ENCODE peak calls at places on chromosomes 2 and 18, in four cellular contexts. R is A172, H is left ventricle myocardium inferior, Z is H9. T is an unnamed sample.

GRCh38 chr2:37333256-37333655 is 8.6 kb upstream of the PRKD3 start:
- DNase-seq in R (no peak), H (no peak), Z (no peak), T (no peak)

GRCh38 chr2:232465061-232465460 is 9.1 kb downstream of the ALPI start:
- DNase-seq in R (no peak), H (no peak), Z (peak), T (no peak)

GRCh38 chr2:205453200-205453599 is 229.1 kb upstream of the NRP2 start:
- DNase-seq in R (no peak), H (no peak), Z (no peak), T (no peak)

GRCh38 chr2:239162141-239162821 is 238.5 kb downstream of the HDAC4 start:
- DNase-seq in R (no peak), H (peak), Z (peak), T (no peak)

GRCh38 chr2:205451901-205452300 is 230.4 kb upstream of the NRP2 start:
- DNase-seq in R (no peak), H (no peak), Z (no peak), T (no peak)

GRCh38 chr2:16665746-16666452 is at the start of gene CYRIA:
- DNase-seq in R (no peak), H (peak), Z (peak), T (peak)

GRCh38 chr2:102422910-102423309 is at the start of gene IL18RAP:
- DNase-seq in R (no peak), H (no peak), Z (no peak), T (no peak)

GRCh38 chr2:18630941-18631340 is 41.6 kb upstream of the NT5C1B start:
- DNase-seq in R (no peak), H (no peak), Z (no peak), T (no peak)

GRCh38 chr2:186874713-186875112 is 25.7 kb upstream of the ZSWIM2 start:
- DNase-seq in R (no peak), H (no peak), Z (no peak), T (no peak)

GRCh38 chr2:183162362-183162761 is 38.1 kb downstream of the NUP35 start:
- DNase-seq in R (peak), H (no peak), Z (no peak), T (no peak)

GRCh38 chr2:231497651-231498050 is 32.6 kb downstream of the NMUR1 start:
- DNase-seq in R (no peak), H (no peak), Z (no peak), T (no peak)

GRCh38 chr2:20450201-20451108 is 3.6 kb downstream of the RHOB start:
- DNase-seq in R (peak), H (peak), Z (peak), T (peak)

GRCh38 chr2:60899230-60899891 is 18.0 kb downstream of the REL start:
- DNase-seq in R (no peak), H (no peak), Z (no peak), T (no peak)

GRCh38 chr2:8578335-8579244 is 103.3 kb upstream of the ID2 start:
- DNase-seq in R (peak), H (no peak), Z (peak), T (peak)

GRCh38 chr2:149650006-149650405 is 62.4 kb upstream of the MMADHC start:
- DNase-seq in R (peak), H (no peak), Z (no peak), T (no peak)

GRCh38 chr2:235844561-235844960 is 323.6 kb downstream of the GBX2 start:
- DNase-seq in R (no peak), H (no peak), Z (no peak), T (peak)

GRCh38 chr2:26454561-26455001 is 23.3 kb downstream of the OTOF start:
- DNase-seq in R (no peak), H (no peak), Z (no peak), T (no peak)

GRCh38 chr2:105294844-105295481 is 34.6 kb downstream of the TGFBRAP1 start:
- DNase-seq in R (peak), H (no peak), Z (peak), T (peak)

GRCh38 chr2:105139556-105140236 is 101.8 kb downstream of the MRPS9 start:
- DNase-seq in R (peak), H (no peak), Z (no peak), T (no peak)

GRCh38 chr2:86671304-86671981 is 47.8 kb upstream of the RNF103 start:
- DNase-seq in R (peak), H (no peak), Z (no peak), T (no peak)

GRCh38 chr2:219461061-219461514 is 26.4 kb downstream of the SPEG start:
- DNase-seq in R (peak), H (peak), Z (peak), T (peak)

GRCh38 chr2:55338268-55338667 is 69.2 kb upstream of the MTIF2 start:
- DNase-seq in R (no peak), H (no peak), Z (no peak), T (no peak)

GRCh38 chr2:36432479-36432878 is 76.9 kb downstream of the CRIM1 start:
- DNase-seq in R (no peak), H (no peak), Z (no peak), T (no peak)

GRCh38 chr2:45542013-45542412 is 69.1 kb downstream of the SRBD1 start:
- DNase-seq in R (no peak), H (no peak), Z (no peak), T (no peak)

GRCh38 chr2:218186876-218187649 is 20.3 kb upstream of the CXCR1 start:
- DNase-seq in R (no peak), H (no peak), Z (no peak), T (no peak)

GRCh38 chr2:233455006-233455405 is 100.7 kb downstream of the DGKD start:
- DNase-seq in R (no peak), H (no peak), Z (no peak), T (no peak)

GRCh38 chr2:120520929-120521912 is 175.3 kb downstream of the INHBB start:
- DNase-seq in R (peak), H (no peak), Z (peak), T (peak)

GRCh38 chr2:241692448-241692847 is 5.8 kb upstream of the DTYMK start:
- DNase-seq in R (peak), H (no peak), Z (no peak), T (no peak)

GRCh38 chr2:132804045-132804444 is 134.0 kb upstream of the LYPD1 start:
- DNase-seq in R (peak), H (no peak), Z (no peak), T (no peak)

GRCh38 chr18:14974576-14974975 is 226.6 kb downstream of the ANKRD30B start:
- DNase-seq in R (peak), H (no peak), Z (no peak), T (no peak)

GRCh38 chr2:218754781-218755180 is 27.2 kb upstream of the CYP27A1 start:
- DNase-seq in R (no peak), H (no peak), Z (no peak), T (no peak)

GRCh38 chr2:239499989-239500914 is 99.4 kb upstream of the HDAC4 start:
- DNase-seq in R (no peak), H (no peak), Z (no peak), T (no peak)

GRCh38 chr2:134625311-134625710 is 93.5 kb downstream of the TMEM163 start:
- DNase-seq in R (no peak), H (no peak), Z (no peak), T (no peak)

GRCh38 chr2:219002395-219003266 is 9.4 kb upstream of the CRYBA2 start:
- DNase-seq in R (no peak), H (no peak), Z (peak), T (peak)

GRCh38 chr2:43810888-43811287 is 27.8 kb downstream of the ABCG5 start:
- DNase-seq in R (no peak), H (no peak), Z (no peak), T (no peak)

GRCh38 chr2:216936954-216937357 is 77.1 kb upstream of the TNP1 start:
- DNase-seq in R (no peak), H (peak), Z (no peak), T (no peak)

T was measured in H7.